ENCODE peak calls at places on chromosome 16, in ten cellular contexts. One of them, this sample, is unnamed.

GRCh38 chr16:10979717-10980601 is 35.6 kb downstream of the CLEC16A start:
- DNase-seq in GM12878: no peak
- DNase-seq in K562: no peak
- DNase-seq in suprapubic skin: no peak
- DNase-seq in GM12892: no peak
- DNase-seq in upper lobe of left lung: no peak
- DNase-seq in SK-N-SH: no peak
- DNase-seq in HCT116: no peak
- DNase-seq in GM23338: peak
- DNase-seq in breast epithelium: peak
- DNase-seq in this sample: peak

GRCh38 chr16:16038950-16039349 is 89.5 kb downstream of the ABCC1 start:
- DNase-seq in GM12878: no peak
- DNase-seq in K562: no peak
- DNase-seq in suprapubic skin: no peak
- DNase-seq in GM12892: no peak
- DNase-seq in upper lobe of left lung: no peak
- DNase-seq in SK-N-SH: no peak
- DNase-seq in HCT116: no peak
- DNase-seq in GM23338: no peak
- DNase-seq in breast epithelium: no peak
- DNase-seq in this sample: no peak

GRCh38 chr16:21186326-21186691 is 25.1 kb downstream of the ZP2 start:
- DNase-seq in GM12878: no peak
- DNase-seq in K562: no peak
- DNase-seq in suprapubic skin: no peak
- DNase-seq in GM12892: no peak
- DNase-seq in upper lobe of left lung: no peak
- DNase-seq in SK-N-SH: no peak
- DNase-seq in HCT116: no peak
- DNase-seq in GM23338: no peak
- DNase-seq in breast epithelium: no peak
- DNase-seq in this sample: no peak

GRCh38 chr16:52546291-52546941 is 527 bp downstream of the TOX3 start:
- DNase-seq in GM12878: no peak
- DNase-seq in K562: no peak
- DNase-seq in suprapubic skin: no peak
- DNase-seq in GM12892: no peak
- DNase-seq in upper lobe of left lung: peak
- DNase-seq in SK-N-SH: peak
- DNase-seq in HCT116: no peak
- DNase-seq in GM23338: peak
- DNase-seq in breast epithelium: no peak
- DNase-seq in this sample: no peak

GRCh38 chr16:24686678-24687077 is 42.8 kb upstream of the TNRC6A start:
- DNase-seq in GM12878: no peak
- DNase-seq in K562: no peak
- DNase-seq in suprapubic skin: no peak
- DNase-seq in GM12892: no peak
- DNase-seq in upper lobe of left lung: no peak
- DNase-seq in SK-N-SH: no peak
- DNase-seq in HCT116: no peak
- DNase-seq in GM23338: peak
- DNase-seq in breast epithelium: no peak
- DNase-seq in this sample: no peak

GRCh38 chr16:55542459-55543082 is 23.9 kb upstream of the CAPNS2 start:
- DNase-seq in GM12878: no peak
- DNase-seq in K562: no peak
- DNase-seq in suprapubic skin: no peak
- DNase-seq in GM12892: no peak
- DNase-seq in upper lobe of left lung: no peak
- DNase-seq in SK-N-SH: no peak
- DNase-seq in HCT116: no peak
- DNase-seq in GM23338: no peak
- DNase-seq in breast epithelium: no peak
- DNase-seq in this sample: no peak

GRCh38 chr16:50201784-50202183 is 48.7 kb downstream of the TENT4B start:
- DNase-seq in GM12878: no peak
- DNase-seq in K562: no peak
- DNase-seq in suprapubic skin: no peak
- DNase-seq in GM12892: no peak
- DNase-seq in upper lobe of left lung: no peak
- DNase-seq in SK-N-SH: no peak
- DNase-seq in HCT116: no peak
- DNase-seq in GM23338: no peak
- DNase-seq in breast epithelium: no peak
- DNase-seq in this sample: no peak

GRCh38 chr16:12902511-12903324 is 1.3 kb downstream of the SHISA9 start:
- DNase-seq in GM12878: no peak
- DNase-seq in K562: no peak
- DNase-seq in suprapubic skin: no peak
- DNase-seq in GM12892: no peak
- DNase-seq in upper lobe of left lung: peak
- DNase-seq in SK-N-SH: peak
- DNase-seq in HCT116: no peak
- DNase-seq in GM23338: peak
- DNase-seq in breast epithelium: no peak
- DNase-seq in this sample: no peak

GRCh38 chr16:84782841-84783240 is 36.9 kb upstream of the CRISPLD2 start:
- DNase-seq in GM12878: no peak
- DNase-seq in K562: no peak
- DNase-seq in suprapubic skin: no peak
- DNase-seq in GM12892: no peak
- DNase-seq in upper lobe of left lung: no peak
- DNase-seq in SK-N-SH: no peak
- DNase-seq in HCT116: no peak
- DNase-seq in GM23338: no peak
- DNase-seq in breast epithelium: no peak
- DNase-seq in this sample: no peak

GRCh38 chr16:84778720-84779119 is 41.1 kb upstream of the CRISPLD2 start:
- DNase-seq in GM12878: no peak
- DNase-seq in K562: no peak
- DNase-seq in suprapubic skin: no peak
- DNase-seq in GM12892: no peak
- DNase-seq in upper lobe of left lung: no peak
- DNase-seq in SK-N-SH: no peak
- DNase-seq in HCT116: no peak
- DNase-seq in GM23338: no peak
- DNase-seq in breast epithelium: no peak
- DNase-seq in this sample: no peak

GRCh38 chr16:84777435-84777834 is 42.4 kb upstream of the CRISPLD2 start:
- DNase-seq in GM12878: no peak
- DNase-seq in K562: no peak
- DNase-seq in suprapubic skin: no peak
- DNase-seq in GM12892: no peak
- DNase-seq in upper lobe of left lung: no peak
- DNase-seq in SK-N-SH: no peak
- DNase-seq in HCT116: no peak
- DNase-seq in GM23338: no peak
- DNase-seq in breast epithelium: no peak
- DNase-seq in this sample: no peak

GRCh38 chr16:84780977-84781376 is 38.8 kb upstream of the CRISPLD2 start:
- DNase-seq in GM12878: no peak
- DNase-seq in K562: no peak
- DNase-seq in suprapubic skin: no peak
- DNase-seq in GM12892: no peak
- DNase-seq in upper lobe of left lung: no peak
- DNase-seq in SK-N-SH: no peak
- DNase-seq in HCT116: no peak
- DNase-seq in GM23338: no peak
- DNase-seq in breast epithelium: no peak
- DNase-seq in this sample: no peak

DNA sequence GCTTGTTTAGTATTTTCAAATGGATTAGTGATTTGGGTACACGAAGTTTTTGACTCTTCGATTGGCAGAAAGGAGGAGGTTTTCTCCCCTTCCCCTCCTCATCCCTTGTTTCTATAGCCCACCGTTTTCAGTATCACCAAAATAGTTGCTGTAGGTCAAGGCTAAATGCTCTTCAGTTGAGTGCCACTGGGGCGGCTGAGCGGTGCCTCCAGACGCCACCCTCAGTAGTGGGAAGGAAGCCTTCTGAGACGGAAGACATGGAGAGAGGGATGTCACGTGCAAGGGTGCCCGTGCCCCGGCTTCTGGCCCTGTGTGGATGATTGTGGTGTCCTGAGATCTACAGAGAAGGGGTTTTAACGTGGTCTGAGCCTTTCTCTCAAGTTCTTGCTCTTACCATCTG is 39.7 kb upstream of the CRISPLD2 start:
- DNase-seq in GM12878: no peak
- DNase-seq in K562: no peak
- DNase-seq in suprapubic skin: no peak
- DNase-seq in GM12892: no peak
- DNase-seq in upper lobe of left lung: no peak
- DNase-seq in SK-N-SH: no peak
- DNase-seq in HCT116: no peak
- DNase-seq in GM23338: no peak
- DNase-seq in breast epithelium: no peak
- DNase-seq in this sample: no peak
- TF ChIP-seq POLR2AphosphoS5 in GM12878: no peak
- TF ChIP-seq POLR2AphosphoS5 in K562: peak
- TF ChIP-seq POLR2AphosphoS5 in suprapubic skin: no peak
- TF ChIP-seq POLR2AphosphoS5 in GM12892: no peak
- TF ChIP-seq POLR2AphosphoS5 in upper lobe of left lung: no peak
- TF ChIP-seq POLR2AphosphoS5 in SK-N-SH: no peak
- TF ChIP-seq POLR2AphosphoS5 in HCT116: no peak
- TF ChIP-seq POLR2AphosphoS5 in GM23338: no peak
- TF ChIP-seq POLR2AphosphoS5 in breast epithelium: no peak
- TF ChIP-seq POLR2AphosphoS5 in this sample: no peak

GRCh38 chr16:30874821-30875717 is 18.8 kb downstream of the BCL7C start:
- DNase-seq in GM12878: peak
- DNase-seq in K562: peak
- DNase-seq in suprapubic skin: peak
- DNase-seq in GM12892: peak
- DNase-seq in upper lobe of left lung: peak
- DNase-seq in SK-N-SH: peak
- DNase-seq in HCT116: peak
- DNase-seq in GM23338: peak
- DNase-seq in breast epithelium: peak
- DNase-seq in this sample: no peak

GRCh38 chr16:30876867-30877266 is 17.0 kb downstream of the BCL7C start:
- DNase-seq in GM12878: no peak
- DNase-seq in K562: peak
- DNase-seq in suprapubic skin: no peak
- DNase-seq in GM12892: no peak
- DNase-seq in upper lobe of left lung: no peak
- DNase-seq in SK-N-SH: peak
- DNase-seq in HCT116: no peak
- DNase-seq in GM23338: peak
- DNase-seq in breast epithelium: no peak
- DNase-seq in this sample: no peak

GRCh38 chr16:30870904-30871303 is 23.0 kb downstream of the BCL7C start:
- DNase-seq in GM12878: no peak
- DNase-seq in K562: no peak
- DNase-seq in suprapubic skin: no peak
- DNase-seq in GM12892: no peak
- DNase-seq in upper lobe of left lung: no peak
- DNase-seq in SK-N-SH: no peak
- DNase-seq in HCT116: no peak
- DNase-seq in GM23338: no peak
- DNase-seq in breast epithelium: no peak
- DNase-seq in this sample: no peak

GRCh38 chr16:30874244-30874820 is 19.5 kb downstream of the BCL7C start:
- DNase-seq in GM12878: no peak
- DNase-seq in K562: peak
- DNase-seq in suprapubic skin: no peak
- DNase-seq in GM12892: no peak
- DNase-seq in upper lobe of left lung: no peak
- DNase-seq in SK-N-SH: no peak
- DNase-seq in HCT116: no peak
- DNase-seq in GM23338: peak
- DNase-seq in breast epithelium: no peak
- DNase-seq in this sample: no peak

DNA sequence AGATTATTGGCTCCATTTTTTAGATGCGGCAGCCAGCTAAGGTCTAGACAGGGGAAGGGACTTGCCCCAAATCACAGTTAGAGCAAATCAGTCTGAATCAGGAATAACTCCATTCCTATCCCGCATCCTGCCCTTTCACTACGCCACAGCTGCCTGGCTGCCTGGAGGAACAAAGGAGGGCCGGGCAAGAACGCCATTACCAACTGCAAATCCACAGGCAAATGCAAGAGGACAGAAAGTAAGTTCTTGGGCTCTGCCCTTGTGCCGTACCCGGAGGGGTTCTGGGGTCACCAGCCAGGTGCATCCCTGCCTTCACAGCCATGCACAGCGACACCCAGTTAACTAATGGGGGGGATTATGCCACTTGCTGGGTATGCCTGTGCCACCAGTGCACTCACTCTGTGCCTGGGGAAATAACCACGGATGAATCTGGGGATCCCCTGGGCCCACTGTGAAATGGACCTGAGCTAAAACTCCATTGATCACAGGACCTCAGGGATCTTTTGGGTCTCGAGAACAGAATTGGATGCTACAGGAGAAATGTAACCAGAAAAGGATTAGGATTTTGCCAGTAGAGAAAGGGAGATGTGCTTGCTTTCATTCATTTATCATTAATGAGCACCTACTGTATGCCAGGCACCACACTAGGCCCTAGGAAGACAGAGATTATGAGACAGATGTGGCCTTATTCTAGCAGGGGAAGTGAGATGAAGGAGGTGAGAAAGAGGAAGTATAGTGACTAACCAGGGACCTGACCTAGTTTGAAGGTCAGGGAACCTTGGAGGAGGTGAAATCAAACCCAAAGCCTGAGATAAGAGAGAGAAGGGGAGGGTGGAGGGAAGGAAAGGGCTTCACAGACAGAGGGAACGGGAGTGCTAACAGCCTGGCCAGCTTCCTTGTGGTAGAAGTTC is 17.7 kb downstream of the BCL7C start:
- DNase-seq in GM12878: peak
- DNase-seq in K562: peak
- DNase-seq in suprapubic skin: no peak
- DNase-seq in GM12892: peak
- DNase-seq in upper lobe of left lung: no peak
- DNase-seq in SK-N-SH: peak
- DNase-seq in HCT116: no peak
- DNase-seq in GM23338: peak
- DNase-seq in breast epithelium: no peak
- DNase-seq in this sample: no peak
- TF ChIP-seq POLR2AphosphoS5 in GM12878: peak
- TF ChIP-seq POLR2AphosphoS5 in K562: peak
- TF ChIP-seq POLR2AphosphoS5 in suprapubic skin: no peak
- TF ChIP-seq POLR2AphosphoS5 in GM12892: peak
- TF ChIP-seq POLR2AphosphoS5 in upper lobe of left lung: no peak
- TF ChIP-seq POLR2AphosphoS5 in SK-N-SH: no peak
- TF ChIP-seq POLR2AphosphoS5 in HCT116: no peak
- TF ChIP-seq POLR2AphosphoS5 in GM23338: no peak
- TF ChIP-seq POLR2AphosphoS5 in breast epithelium: no peak
- TF ChIP-seq POLR2AphosphoS5 in this sample: no peak

DNA sequence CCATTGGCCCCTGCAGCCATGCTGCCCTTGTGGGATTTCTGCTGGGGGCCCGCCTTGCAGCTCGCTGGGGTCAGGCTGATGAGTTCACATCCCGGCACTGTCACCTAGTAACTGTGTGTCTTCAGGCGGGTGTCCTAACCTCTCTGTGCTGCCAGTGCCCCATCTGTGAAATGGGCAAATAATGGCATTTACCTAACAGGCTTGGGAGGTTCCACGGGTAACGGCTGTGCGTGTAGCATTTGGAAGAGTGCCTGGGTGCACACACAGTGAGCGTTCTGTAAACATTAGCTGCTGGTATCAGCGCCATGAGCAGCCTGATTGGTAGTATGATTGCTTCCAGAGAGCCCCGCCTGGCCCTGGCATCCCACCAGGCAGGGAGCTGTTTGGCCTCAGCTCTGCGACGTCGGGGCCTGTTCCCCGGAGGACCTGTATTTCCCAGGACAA is 167.3 kb upstream of the GSE1 start:
- DNase-seq in GM12878: no peak
- DNase-seq in K562: no peak
- DNase-seq in suprapubic skin: no peak
- DNase-seq in GM12892: no peak
- DNase-seq in upper lobe of left lung: peak
- DNase-seq in SK-N-SH: peak
- DNase-seq in HCT116: no peak
- DNase-seq in GM23338: no peak
- DNase-seq in breast epithelium: no peak
- DNase-seq in this sample: no peak
- TF ChIP-seq POLR2AphosphoS5 in GM12878: no peak
- TF ChIP-seq POLR2AphosphoS5 in K562: no peak
- TF ChIP-seq POLR2AphosphoS5 in suprapubic skin: no peak
- TF ChIP-seq POLR2AphosphoS5 in GM12892: no peak
- TF ChIP-seq POLR2AphosphoS5 in upper lobe of left lung: no peak
- TF ChIP-seq POLR2AphosphoS5 in SK-N-SH: no peak
- TF ChIP-seq POLR2AphosphoS5 in HCT116: no peak
- TF ChIP-seq POLR2AphosphoS5 in GM23338: no peak
- TF ChIP-seq POLR2AphosphoS5 in breast epithelium: no peak
- TF ChIP-seq POLR2AphosphoS5 in this sample: no peak

GRCh38 chr16:22721497-22722100 is 92.4 kb upstream of the HS3ST2 start:
- DNase-seq in GM12878: no peak
- DNase-seq in K562: no peak
- DNase-seq in suprapubic skin: no peak
- DNase-seq in GM12892: no peak
- DNase-seq in upper lobe of left lung: no peak
- DNase-seq in SK-N-SH: peak
- DNase-seq in HCT116: no peak
- DNase-seq in GM23338: no peak
- DNase-seq in breast epithelium: no peak
- DNase-seq in this sample: no peak

GRCh38 chr16:22719945-22720344 is 94.0 kb upstream of the HS3ST2 start:
- DNase-seq in GM12878: no peak
- DNase-seq in K562: no peak
- DNase-seq in suprapubic skin: no peak
- DNase-seq in GM12892: no peak
- DNase-seq in upper lobe of left lung: no peak
- DNase-seq in SK-N-SH: no peak
- DNase-seq in HCT116: no peak
- DNase-seq in GM23338: no peak
- DNase-seq in breast epithelium: no peak
- DNase-seq in this sample: no peak
- TF ChIP-seq POLR2AphosphoS5 in GM12878: no peak
- TF ChIP-seq POLR2AphosphoS5 in K562: no peak
- TF ChIP-seq POLR2AphosphoS5 in suprapubic skin: no peak
- TF ChIP-seq POLR2AphosphoS5 in GM12892: no peak
- TF ChIP-seq POLR2AphosphoS5 in upper lobe of left lung: no peak
- TF ChIP-seq POLR2AphosphoS5 in SK-N-SH: no peak
- TF ChIP-seq POLR2AphosphoS5 in HCT116: no peak
- TF ChIP-seq POLR2AphosphoS5 in GM23338: no peak
- TF ChIP-seq POLR2AphosphoS5 in breast epithelium: no peak
- TF ChIP-seq POLR2AphosphoS5 in this sample: no peak

This sample was measured in SK-N-MC.